ENCODE peak calls at places on chromosomes 12 and 14, in nine cellular contexts. W, D, C, R, O, B, N, S and Q are unnamed samples.
A peak's percentile ranks its signal among the peaks of the same experiment; 100 is the strongest.

GRCh38 chr14:90693413-90693812 is 122.8 kb downstream of the TTC7B start:
- DNase-seq in W (no peak), D (no peak), C (no peak), R (no peak), O (no peak), B (no peak), N (no peak), S (no peak), Q (no peak)

GRCh38 chr12:101891462-101891971 is 14.1 kb downstream of the DRAM1 start:
- DNase-seq in W (peak; percentile 95), D (no peak), C (peak; percentile 71), R (no peak), O (no peak), B (no peak), N (no peak), S (peak; percentile 86), Q (no peak)

GRCh38 chr12:48782457-48783395 is 6.2 kb downstream of the ADCY6 start:
- DNase-seq in W (no peak), D (no peak), C (no peak), R (no peak), O (no peak), B (no peak), N (no peak), S (no peak), Q (no peak)

GRCh38 chr14:104563742-104564615 is 15.6 kb upstream of the C14orf180 start:
- DNase-seq in W (peak; percentile 34), D (peak; percentile 51), C (peak; percentile 75), R (peak; percentile 73), O (peak; percentile 78), B (peak; percentile 93), N (peak; percentile 51), S (peak; percentile 18), Q (no peak)

GRCh38 chr14:74358176-74358829 is 10.0 kb downstream of the VRTN start:
- DNase-seq in W (no peak), D (no peak), C (no peak), R (no peak), O (no peak), B (peak; percentile 68), N (no peak), S (no peak), Q (no peak)

GRCh38 chr14:27553820-27554219 is 956.0 kb upstream of the NOVA1 start:
- DNase-seq in W (no peak), D (no peak), C (no peak), R (no peak), O (no peak), B (no peak), N (no peak), S (no peak), Q (no peak)

GRCh38 chr12:32240210-32240609 is 133.6 kb downstream of the BICD1 start:
- DNase-seq in W (no peak), D (no peak), C (no peak), R (no peak), O (no peak), B (no peak), N (no peak), S (no peak), Q (no peak)

GRCh38 chr12:57603758-57604453 is 718 bp upstream of the DTX3 start:
- DNase-seq in W (peak; percentile 39), D (no peak), C (no peak), R (peak; percentile 74), O (peak; percentile 66), B (no peak), N (peak; percentile 80), S (no peak), Q (no peak)

GRCh38 chr14:90815817-90816662 is at the start of gene TTC7B:
- DNase-seq in W (peak; percentile 24), D (no peak), C (peak; percentile 51), R (no peak), O (peak; percentile 57), B (peak; percentile 88), N (no peak), S (no peak), Q (no peak)

GRCh38 chr12:50192241-50192640 is 25.1 kb upstream of the CERS5 start:
- DNase-seq in W (no peak), D (no peak), C (no peak), R (no peak), O (no peak), B (no peak), N (no peak), S (no peak), Q (no peak)
- H3K36me3 ChIP-seq in W (peaks cover 47% of the 10 kb centered on the region), D (peaks cover 4% of the 10 kb centered on the region), C (peaks cover 79% of the 10 kb centered on the region), R (no peaks in the 10 kb centered on the region), O (peaks cover 84% of the 10 kb centered on the region), B (peaks cover 40% of the 10 kb centered on the region), N (no peaks in the 10 kb centered on the region), S (no peaks in the 10 kb centered on the region), Q (peaks cover 72% of the 10 kb centered on the region)

DNA sequence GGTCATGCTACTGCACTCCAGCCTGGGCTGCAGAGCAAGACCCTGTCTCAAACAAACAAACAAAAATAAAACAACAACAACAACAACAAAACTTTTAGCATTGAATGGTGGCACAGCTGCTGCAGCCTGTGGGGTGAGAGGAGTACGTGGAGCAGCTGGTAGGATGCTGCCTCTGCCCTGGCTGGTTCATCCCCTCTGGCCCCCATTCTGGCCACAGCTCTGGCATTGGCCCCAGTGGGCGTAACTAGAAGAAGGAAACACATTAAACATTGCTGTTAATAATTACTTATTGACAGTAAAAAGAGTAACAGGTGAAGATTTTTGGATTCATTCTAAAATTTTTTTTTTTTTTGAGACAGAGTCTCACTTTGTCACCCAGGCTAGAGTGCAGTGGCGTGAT is 28.8 kb upstream of the C2CD5 start:
- DNase-seq in W (no peak), D (no peak), C (no peak), R (no peak), O (no peak), B (no peak), N (no peak), S (no peak), Q (no peak)
- TF ChIP-seq POLR2A in W (no peak), D (no peak), C (no peak), R (no peak), O (no peak), B (no peak), N (no peak), S (no peak), Q (no peak)

DNA sequence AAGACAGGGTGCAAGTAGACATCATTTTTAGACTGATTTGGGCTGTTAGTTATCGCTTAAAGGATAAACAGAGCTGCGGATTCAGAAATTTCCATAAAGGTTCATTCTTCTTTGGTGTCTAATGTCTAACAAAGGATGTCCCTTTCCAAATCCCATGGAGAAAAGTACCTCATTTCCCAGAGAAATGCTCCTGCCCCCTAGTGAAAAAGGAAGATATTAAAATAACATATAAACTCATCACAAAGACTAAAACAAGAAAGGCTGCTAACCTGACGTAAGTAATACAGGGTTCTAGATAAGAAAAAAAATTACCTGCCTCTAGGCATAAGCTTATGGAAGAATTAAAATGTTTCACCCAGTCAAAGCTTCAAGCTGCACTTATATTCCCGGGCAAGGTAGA is 22.8 kb downstream of the ARMH4 start:
- DNase-seq in W (no peak), D (no peak), C (no peak), R (no peak), O (no peak), B (no peak), N (no peak), S (no peak), Q (no peak)
- TF ChIP-seq CTCF in W (no peak), D (peak; percentile 6), C (no peak), R (no peak), O (no peak), B (no peak), N (no peak), S (no peak), Q (no peak)

GRCh38 chr14:77554816-77555599 is 56.4 kb upstream of the ISM2 start:
- DNase-seq in W (no peak), D (no peak), C (no peak), R (no peak), O (no peak), B (no peak), N (no peak), S (no peak), Q (no peak)
- H3K36me3 ChIP-seq in W (peaks cover 18% of the 10 kb centered on the region), D (peaks cover 10% of the 10 kb centered on the region), C (peaks cover 83% of the 10 kb centered on the region), R (no peaks in the 10 kb centered on the region), O (peaks cover 78% of the 10 kb centered on the region), B (peaks cover 99% of the 10 kb centered on the region), N (no peaks in the 10 kb centered on the region), S (peaks cover 44% of the 10 kb centered on the region), Q (peaks cover 4% of the 10 kb centered on the region)